ENCODE peak calls at places on chromosomes 4 and X, in six cellular contexts. D, W, C, N, U and I are unnamed samples.

GRCh38 chr4:108466936-108467902 is 153.2 kb upstream of the RPL34 start:
- DNase-seq in U (no peak), C (no peak), N (no peak), W (no peak), D (no peak), I (no peak)

GRCh38 chrX:24231169-24231568 is 81.6 kb downstream of the ZFX start:
- DNase-seq in U (no peak), N (no peak), W (peak), D (no peak), C (no peak), I (no peak)

GRCh38 chr4:147938481-147938880 is 206.6 kb downstream of the ARHGAP10 start:
- DNase-seq in U (no peak), N (no peak), C (no peak), D (no peak), W (no peak), I (no peak)

GRCh38 chrX:11130142-11130541 is 19.0 kb downstream of the HCCS start:
- DNase-seq in W (no peak), N (no peak), U (no peak), D (no peak), C (no peak), I (no peak)

GRCh38 chrX:108362026-108362425 is 76.2 kb downstream of the COL4A6 start:
- DNase-seq in D (no peak), U (no peak), N (no peak), C (no peak), W (no peak), I (no peak)

GRCh38 chr4:108058685-108059440 is 69.2 kb downstream of the HADH start:
- DNase-seq in D (no peak), N (no peak), U (no peak), C (no peak), W (no peak), I (no peak)

GRCh38 chrX:40175416-40176255 is 77.9 kb upstream of the BCOR start:
- DNase-seq in D (peak), N (peak), U (peak), C (peak), W (peak), I (peak)

GRCh38 chrX:149131780-149132179 is 373.3 kb downstream of the IDS start:
- DNase-seq in C (no peak), N (no peak), W (no peak), U (no peak), D (no peak), I (no peak)

GRCh38 chr4:11546391-11547160 is 117.9 kb upstream of the HS3ST1 start:
- DNase-seq in C (no peak), U (no peak), N (no peak), D (no peak), W (no peak), I (no peak)

GRCh38 chr4:47972721-47973120 is 43.8 kb downstream of the CNGA1 start:
- DNase-seq in C (no peak), W (no peak), D (no peak), N (no peak), U (no peak), I (no peak)

GRCh38 chr4:37837446-37837845 is 11.0 kb downstream of the PGM2 start:
- DNase-seq in U (no peak), D (no peak), W (no peak), C (no peak), N (no peak), I (no peak)

GRCh38 chrX:56233682-56234081 is 1.5 kb downstream of the KLF8 start:
- DNase-seq in N (no peak), D (peak), W (peak), U (peak), C (peak), I (peak)

GRCh38 chr4:54499308-54500074 is 158.3 kb upstream of the KIT start:
- DNase-seq in C (no peak), W (no peak), U (no peak), N (no peak), D (no peak), I (no peak)

GRCh38 chr4:128573781-128574508 is 235.6 kb upstream of the JADE1 start:
- DNase-seq in U (no peak), W (no peak), C (peak), N (no peak), D (no peak), I (no peak)

GRCh38 chr4:98536631-98537030 is 121.8 kb downstream of the TSPAN5 start:
- DNase-seq in W (no peak), C (peak), U (no peak), N (no peak), D (no peak), I (no peak)

GRCh38 chr4:103786014-103786413 is 66.2 kb upstream of the TACR3 start:
- DNase-seq in N (no peak), U (no peak), W (no peak), D (no peak), C (peak), I (no peak)

GRCh38 chr4:119932277-119932676 is 134.4 kb downstream of the MAD2L1 start:
- DNase-seq in N (no peak), D (no peak), U (no peak), C (no peak), W (no peak), I (no peak)

GRCh38 chrX:101485212-101486064 is at the start of gene ARMCX4:
- DNase-seq in C (peak), N (no peak), U (peak), D (peak), W (peak), I (peak)
- H3K4me3 ChIP-seq in C (peak), N (peak), U (peak), D (peak), W (peak), I (peak)

DNA sequence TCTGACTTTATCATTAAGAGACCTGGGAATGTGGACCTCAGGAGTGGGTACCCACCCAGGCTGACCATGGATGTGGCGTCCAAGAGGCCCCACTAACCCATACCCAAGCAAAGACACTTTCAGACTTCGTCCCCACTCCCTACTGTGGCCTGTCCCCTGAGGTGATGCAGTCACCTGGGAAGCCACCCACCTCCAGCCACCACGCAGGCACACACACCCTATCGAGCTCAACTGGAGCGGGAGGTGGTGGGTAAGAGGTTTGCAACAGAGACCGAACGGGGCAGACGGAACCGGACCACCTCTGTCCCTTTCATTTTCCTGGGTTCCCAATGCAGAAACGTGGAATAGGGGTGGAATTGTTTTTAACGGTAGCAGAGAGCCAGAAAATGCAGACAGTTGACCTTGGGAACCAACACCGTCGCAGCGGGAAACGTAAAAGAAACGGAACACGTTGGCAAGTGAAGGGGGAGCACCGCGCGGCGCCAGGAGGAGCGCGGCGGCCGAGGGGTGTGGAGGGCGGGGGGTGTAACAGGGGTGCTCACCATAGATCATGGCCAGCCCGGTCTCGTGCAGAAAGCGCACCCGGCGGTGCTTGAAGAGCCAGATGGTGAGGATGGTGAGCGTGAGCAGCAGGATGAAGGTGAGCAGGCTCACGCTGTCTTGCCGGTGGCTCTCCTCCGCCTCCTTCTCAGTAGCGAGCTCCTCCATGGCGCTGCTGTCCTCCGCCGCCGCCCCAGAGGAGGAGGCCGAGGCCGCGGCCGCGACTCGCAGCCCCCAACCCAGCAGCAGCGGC is 559 bp downstream of the SLC9A7 start:
- DNase-seq in N (no peak), D (no peak), W (no peak), U (no peak), C (peak), I (peak)
- H3K27ac ChIP-seq in N (no peak), D (no peak), W (no peak), U (peak), C (no peak), I (no peak)

GRCh38 chr4:154911608-154912098 is 130.6 kb downstream of the RBM46 start:
- DNase-seq in C (no peak), W (no peak), N (no peak), D (no peak), U (no peak), I (no peak)

GRCh38 chr4:154911097-154911496 is 130.0 kb downstream of the RBM46 start:
- DNase-seq in U (no peak), C (peak), D (no peak), N (no peak), W (no peak), I (no peak)

DNA sequence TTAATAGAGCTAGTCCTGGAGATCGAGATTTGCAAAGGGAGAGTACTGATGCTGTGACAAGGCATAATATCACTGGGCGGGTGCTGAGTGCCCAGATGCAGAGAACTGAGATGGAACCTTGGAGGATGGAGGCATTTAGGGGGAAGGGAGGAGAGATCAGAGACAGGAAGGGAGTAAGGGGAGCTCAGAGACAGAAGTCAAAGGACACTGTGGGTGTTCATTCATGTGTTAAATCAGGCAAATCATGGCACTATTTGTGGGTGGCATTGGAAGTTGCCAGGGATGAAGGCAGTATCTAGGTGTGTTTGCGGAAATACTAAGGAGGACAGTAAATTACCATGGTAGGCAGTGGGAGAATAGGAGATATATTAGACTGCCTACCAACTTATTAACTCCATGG is 135.0 kb downstream of the RBM46 start:
- DNase-seq in U (no peak), D (no peak), C (peak), N (no peak), W (no peak), I (no peak)
- H3K4me3 ChIP-seq in U (no peak), D (no peak), C (no peak), N (no peak), W (no peak), I (no peak)

GRCh38 chrX:19629541-19629940 is 114.2 kb upstream of the MAP3K15 start:
- DNase-seq in U (no peak), D (no peak), W (no peak), C (no peak), N (no peak), I (no peak)

GRCh38 chrX:19627533-19627932 is 112.2 kb upstream of the MAP3K15 start:
- DNase-seq in D (no peak), N (no peak), U (no peak), W (no peak), C (no peak), I (no peak)

GRCh38 chrX:19626230-19626629 is 110.9 kb upstream of the MAP3K15 start:
- DNase-seq in U (no peak), D (no peak), W (no peak), N (no peak), C (no peak), I (no peak)

GRCh38 chrX:19627081-19627480 is 111.8 kb upstream of the MAP3K15 start:
- DNase-seq in C (no peak), D (peak), N (no peak), W (no peak), U (peak), I (peak)

DNA sequence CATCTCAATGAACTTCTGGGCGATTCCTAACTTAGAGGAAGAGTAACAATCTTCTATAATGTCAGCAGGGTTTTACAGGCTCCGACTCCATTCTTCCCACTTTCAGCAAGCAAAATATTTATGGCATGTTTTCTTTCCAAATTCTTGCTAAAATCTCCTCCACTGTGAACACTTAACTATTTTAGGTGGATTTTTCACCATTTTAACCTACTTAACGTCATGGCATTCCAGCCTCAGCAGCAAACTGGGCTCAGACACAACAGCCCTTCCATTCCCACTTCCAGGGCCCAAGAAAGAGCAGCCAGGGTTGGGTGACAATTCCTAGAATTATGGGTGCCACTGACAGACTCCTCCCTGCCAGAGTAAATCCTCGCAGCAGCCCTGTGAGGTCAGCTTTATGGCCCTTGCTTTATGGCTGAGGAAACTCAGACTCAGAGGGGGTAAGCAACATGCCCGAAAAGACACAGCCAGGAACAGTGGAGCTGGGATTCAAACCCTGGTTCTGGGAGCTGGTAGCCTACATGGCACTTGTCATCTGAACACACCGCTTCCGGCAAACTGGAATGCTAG is 112.8 kb upstream of the MAP3K15 start:
- DNase-seq in C (no peak), N (no peak), D (no peak), W (no peak), U (no peak), I (no peak)
- H3K27ac ChIP-seq in C (no peak), N (no peak), D (peak), W (no peak), U (no peak), I (no peak)